ENCODE peak calls at places on chromosomes 13 and 19, in eight cellular contexts. One of them, this sample, is unnamed.

GRCh38 chr13:25659091-25659502 is 287.3 kb downstream of the ATP8A2 start:
- DNase-seq in central memory CD8-positive, alpha-beta T cell: no peak
- DNase-seq in AG04450: no peak
- DNase-seq in lung microvascular endothelial cell: no peak
- DNase-seq in DMS53: peak; percentile 11
- DNase-seq in mucosa of gallbladder: no peak
- DNase-seq in stimulated activated CD8-positive, alpha-beta memory T cell treated with anti-CD3 and anti-CD28 coated beads, Interleukin-7, amount 100 ng/mL, for 48 hours: no peak
- DNase-seq in progenitor cell of endocrine pancreas: no peak
- DNase-seq in this sample: no peak

GRCh38 chr19:531753-532571 is at the start of gene CDC34:
- DNase-seq in central memory CD8-positive, alpha-beta T cell: no peak
- DNase-seq in AG04450: no peak
- DNase-seq in lung microvascular endothelial cell: no peak
- DNase-seq in DMS53: peak; percentile 70
- DNase-seq in mucosa of gallbladder: no peak
- DNase-seq in stimulated activated CD8-positive, alpha-beta memory T cell treated with anti-CD3 and anti-CD28 coated beads, Interleukin-7, amount 100 ng/mL, for 48 hours: no peak
- DNase-seq in progenitor cell of endocrine pancreas: no peak
- DNase-seq in this sample: no peak

GRCh38 chr19:11073568-11073967 is 15.7 kb upstream of the LDLR start:
- DNase-seq in central memory CD8-positive, alpha-beta T cell: no peak
- DNase-seq in AG04450: no peak
- DNase-seq in lung microvascular endothelial cell: no peak
- DNase-seq in DMS53: no peak
- DNase-seq in mucosa of gallbladder: no peak
- DNase-seq in stimulated activated CD8-positive, alpha-beta memory T cell treated with anti-CD3 and anti-CD28 coated beads, Interleukin-7, amount 100 ng/mL, for 48 hours: no peak
- DNase-seq in progenitor cell of endocrine pancreas: no peak
- DNase-seq in this sample: no peak

GRCh38 chr19:47713046-47714021 is at the start of gene EHD2:
- DNase-seq in central memory CD8-positive, alpha-beta T cell: no peak
- DNase-seq in AG04450: peak; percentile 48
- DNase-seq in lung microvascular endothelial cell: peak; percentile 88
- DNase-seq in DMS53: peak; percentile 28
- DNase-seq in mucosa of gallbladder: peak; percentile 55
- DNase-seq in stimulated activated CD8-positive, alpha-beta memory T cell treated with anti-CD3 and anti-CD28 coated beads, Interleukin-7, amount 100 ng/mL, for 48 hours: peak; percentile 10
- DNase-seq in progenitor cell of endocrine pancreas: no peak
- DNase-seq in this sample: no peak

GRCh38 chr19:1042689-1043511 is 3.0 kb downstream of the ABCA7 start:
- DNase-seq in central memory CD8-positive, alpha-beta T cell: no peak
- DNase-seq in AG04450: no peak
- DNase-seq in lung microvascular endothelial cell: no peak
- DNase-seq in DMS53: peak; percentile 34
- DNase-seq in mucosa of gallbladder: no peak
- DNase-seq in stimulated activated CD8-positive, alpha-beta memory T cell treated with anti-CD3 and anti-CD28 coated beads, Interleukin-7, amount 100 ng/mL, for 48 hours: no peak
- DNase-seq in progenitor cell of endocrine pancreas: no peak
- DNase-seq in this sample: no peak

GRCh38 chr13:111325941-111326620 is 5.6 kb downstream of the TEX29 start:
- DNase-seq in central memory CD8-positive, alpha-beta T cell: no peak
- DNase-seq in AG04450: no peak
- DNase-seq in lung microvascular endothelial cell: no peak
- DNase-seq in DMS53: no peak
- DNase-seq in mucosa of gallbladder: no peak
- DNase-seq in stimulated activated CD8-positive, alpha-beta memory T cell treated with anti-CD3 and anti-CD28 coated beads, Interleukin-7, amount 100 ng/mL, for 48 hours: no peak
- DNase-seq in progenitor cell of endocrine pancreas: no peak
- DNase-seq in this sample: no peak

GRCh38 chr19:46913852-46914430 is 53.1 kb downstream of the ARHGAP35 start:
- DNase-seq in central memory CD8-positive, alpha-beta T cell: no peak
- DNase-seq in AG04450: no peak
- DNase-seq in lung microvascular endothelial cell: no peak
- DNase-seq in DMS53: peak; percentile 40
- DNase-seq in mucosa of gallbladder: no peak
- DNase-seq in stimulated activated CD8-positive, alpha-beta memory T cell treated with anti-CD3 and anti-CD28 coated beads, Interleukin-7, amount 100 ng/mL, for 48 hours: no peak
- DNase-seq in progenitor cell of endocrine pancreas: no peak
- DNase-seq in this sample: no peak

GRCh38 chr19:58107778-58108545 is 9.9 kb upstream of the ZSCAN18 start:
- DNase-seq in central memory CD8-positive, alpha-beta T cell: no peak
- DNase-seq in AG04450: no peak
- DNase-seq in lung microvascular endothelial cell: no peak
- DNase-seq in DMS53: peak; percentile 20
- DNase-seq in mucosa of gallbladder: no peak
- DNase-seq in stimulated activated CD8-positive, alpha-beta memory T cell treated with anti-CD3 and anti-CD28 coated beads, Interleukin-7, amount 100 ng/mL, for 48 hours: no peak
- DNase-seq in progenitor cell of endocrine pancreas: no peak
- DNase-seq in this sample: no peak

GRCh38 chr19:18666784-18667183 is 16.7 kb upstream of the CRTC1 start:
- DNase-seq in central memory CD8-positive, alpha-beta T cell: no peak
- DNase-seq in AG04450: no peak
- DNase-seq in lung microvascular endothelial cell: no peak
- DNase-seq in DMS53: no peak
- DNase-seq in mucosa of gallbladder: no peak
- DNase-seq in stimulated activated CD8-positive, alpha-beta memory T cell treated with anti-CD3 and anti-CD28 coated beads, Interleukin-7, amount 100 ng/mL, for 48 hours: no peak
- DNase-seq in progenitor cell of endocrine pancreas: no peak
- DNase-seq in this sample: no peak

GRCh38 chr13:57813641-57814040 is 182.1 kb downstream of the PCDH17 start:
- DNase-seq in central memory CD8-positive, alpha-beta T cell: no peak
- DNase-seq in AG04450: no peak
- DNase-seq in lung microvascular endothelial cell: no peak
- DNase-seq in DMS53: no peak
- DNase-seq in mucosa of gallbladder: no peak
- DNase-seq in stimulated activated CD8-positive, alpha-beta memory T cell treated with anti-CD3 and anti-CD28 coated beads, Interleukin-7, amount 100 ng/mL, for 48 hours: no peak
- DNase-seq in progenitor cell of endocrine pancreas: no peak
- DNase-seq in this sample: no peak

GRCh38 chr19:11421607-11422098 is 2.5 kb upstream of the RGL3 start:
- DNase-seq in central memory CD8-positive, alpha-beta T cell: peak; percentile 20
- DNase-seq in AG04450: no peak
- DNase-seq in lung microvascular endothelial cell: peak; percentile 14
- DNase-seq in DMS53: peak; percentile 77
- DNase-seq in mucosa of gallbladder: peak; percentile 39
- DNase-seq in stimulated activated CD8-positive, alpha-beta memory T cell treated with anti-CD3 and anti-CD28 coated beads, Interleukin-7, amount 100 ng/mL, for 48 hours: peak; percentile 27
- DNase-seq in progenitor cell of endocrine pancreas: no peak
- DNase-seq in this sample: no peak

GRCh38 chr19:4660181-4660791 is 9.9 kb downstream of the MYDGF start:
- DNase-seq in central memory CD8-positive, alpha-beta T cell: no peak
- DNase-seq in AG04450: no peak
- DNase-seq in lung microvascular endothelial cell: peak; percentile 70
- DNase-seq in DMS53: peak; percentile 62
- DNase-seq in mucosa of gallbladder: no peak
- DNase-seq in stimulated activated CD8-positive, alpha-beta memory T cell treated with anti-CD3 and anti-CD28 coated beads, Interleukin-7, amount 100 ng/mL, for 48 hours: no peak
- DNase-seq in progenitor cell of endocrine pancreas: no peak
- DNase-seq in this sample: no peak

GRCh38 chr13:74975122-74975521 is 506.8 kb downstream of the TBC1D4 start:
- DNase-seq in central memory CD8-positive, alpha-beta T cell: no peak
- DNase-seq in AG04450: no peak
- DNase-seq in lung microvascular endothelial cell: no peak
- DNase-seq in DMS53: no peak
- DNase-seq in mucosa of gallbladder: no peak
- DNase-seq in stimulated activated CD8-positive, alpha-beta memory T cell treated with anti-CD3 and anti-CD28 coated beads, Interleukin-7, amount 100 ng/mL, for 48 hours: no peak
- DNase-seq in progenitor cell of endocrine pancreas: no peak
- DNase-seq in this sample: no peak

GRCh38 chr13:113220877-113221276 is 11.5 kb downstream of the CUL4A start:
- DNase-seq in central memory CD8-positive, alpha-beta T cell: no peak
- DNase-seq in AG04450: no peak
- DNase-seq in lung microvascular endothelial cell: peak; percentile 53
- DNase-seq in DMS53: no peak
- DNase-seq in mucosa of gallbladder: no peak
- DNase-seq in stimulated activated CD8-positive, alpha-beta memory T cell treated with anti-CD3 and anti-CD28 coated beads, Interleukin-7, amount 100 ng/mL, for 48 hours: no peak
- DNase-seq in progenitor cell of endocrine pancreas: no peak
- DNase-seq in this sample: no peak

GRCh38 chr13:113528798-113529180 is 38.3 kb upstream of the DCUN1D2 start:
- DNase-seq in central memory CD8-positive, alpha-beta T cell: no peak
- DNase-seq in AG04450: no peak
- DNase-seq in lung microvascular endothelial cell: no peak
- DNase-seq in DMS53: no peak
- DNase-seq in mucosa of gallbladder: no peak
- DNase-seq in stimulated activated CD8-positive, alpha-beta memory T cell treated with anti-CD3 and anti-CD28 coated beads, Interleukin-7, amount 100 ng/mL, for 48 hours: no peak
- DNase-seq in progenitor cell of endocrine pancreas: no peak
- DNase-seq in this sample: no peak

GRCh38 chr13:34863360-34864135 is 78.5 kb upstream of the NBEA start:
- DNase-seq in central memory CD8-positive, alpha-beta T cell: no peak
- DNase-seq in AG04450: peak; percentile 10
- DNase-seq in lung microvascular endothelial cell: no peak
- DNase-seq in DMS53: peak; percentile 84
- DNase-seq in mucosa of gallbladder: no peak
- DNase-seq in stimulated activated CD8-positive, alpha-beta memory T cell treated with anti-CD3 and anti-CD28 coated beads, Interleukin-7, amount 100 ng/mL, for 48 hours: no peak
- DNase-seq in progenitor cell of endocrine pancreas: no peak
- DNase-seq in this sample: no peak

GRCh38 chr13:31088826-31089420 is 72.8 kb downstream of the HSPH1 start:
- DNase-seq in central memory CD8-positive, alpha-beta T cell: no peak
- DNase-seq in AG04450: no peak
- DNase-seq in lung microvascular endothelial cell: no peak
- DNase-seq in DMS53: no peak
- DNase-seq in mucosa of gallbladder: no peak
- DNase-seq in stimulated activated CD8-positive, alpha-beta memory T cell treated with anti-CD3 and anti-CD28 coated beads, Interleukin-7, amount 100 ng/mL, for 48 hours: no peak
- DNase-seq in progenitor cell of endocrine pancreas: no peak
- DNase-seq in this sample: no peak

GRCh38 chr13:100630564-100630963 is 42.0 kb upstream of the GGACT start:
- DNase-seq in central memory CD8-positive, alpha-beta T cell: no peak
- DNase-seq in AG04450: no peak
- DNase-seq in lung microvascular endothelial cell: no peak
- DNase-seq in DMS53: no peak
- DNase-seq in mucosa of gallbladder: no peak
- DNase-seq in stimulated activated CD8-positive, alpha-beta memory T cell treated with anti-CD3 and anti-CD28 coated beads, Interleukin-7, amount 100 ng/mL, for 48 hours: no peak
- DNase-seq in progenitor cell of endocrine pancreas: no peak
- DNase-seq in this sample: no peak

GRCh38 chr13:79128158-79128557 is 277.9 kb downstream of the RBM26 start:
- DNase-seq in central memory CD8-positive, alpha-beta T cell: no peak
- DNase-seq in AG04450: no peak
- DNase-seq in lung microvascular endothelial cell: no peak
- DNase-seq in DMS53: no peak
- DNase-seq in mucosa of gallbladder: no peak
- DNase-seq in stimulated activated CD8-positive, alpha-beta memory T cell treated with anti-CD3 and anti-CD28 coated beads, Interleukin-7, amount 100 ng/mL, for 48 hours: no peak
- DNase-seq in progenitor cell of endocrine pancreas: no peak
- DNase-seq in this sample: no peak

GRCh38 chr13:32175307-32175706 is 139.9 kb downstream of the ZAR1L start:
- DNase-seq in central memory CD8-positive, alpha-beta T cell: no peak
- DNase-seq in AG04450: no peak
- DNase-seq in lung microvascular endothelial cell: no peak
- DNase-seq in DMS53: no peak
- DNase-seq in mucosa of gallbladder: no peak
- DNase-seq in stimulated activated CD8-positive, alpha-beta memory T cell treated with anti-CD3 and anti-CD28 coated beads, Interleukin-7, amount 100 ng/mL, for 48 hours: no peak
- DNase-seq in progenitor cell of endocrine pancreas: no peak
- DNase-seq in this sample: no peak

GRCh38 chr13:44575741-44576395 is at the start of gene TSC22D1:
- DNase-seq in central memory CD8-positive, alpha-beta T cell: peak; percentile 45
- DNase-seq in AG04450: no peak
- DNase-seq in lung microvascular endothelial cell: peak; percentile 31
- DNase-seq in DMS53: peak; percentile 64
- DNase-seq in mucosa of gallbladder: peak; percentile 36
- DNase-seq in stimulated activated CD8-positive, alpha-beta memory T cell treated with anti-CD3 and anti-CD28 coated beads, Interleukin-7, amount 100 ng/mL, for 48 hours: peak; percentile 52
- DNase-seq in progenitor cell of endocrine pancreas: peak; percentile 23
- DNase-seq in this sample: peak; percentile 33

GRCh38 chr13:70893832-70894231 is 785.6 kb upstream of the KLHL1 start:
- DNase-seq in central memory CD8-positive, alpha-beta T cell: no peak
- DNase-seq in AG04450: no peak
- DNase-seq in lung microvascular endothelial cell: no peak
- DNase-seq in DMS53: no peak
- DNase-seq in mucosa of gallbladder: no peak
- DNase-seq in stimulated activated CD8-positive, alpha-beta memory T cell treated with anti-CD3 and anti-CD28 coated beads, Interleukin-7, amount 100 ng/mL, for 48 hours: no peak
- DNase-seq in progenitor cell of endocrine pancreas: no peak
- DNase-seq in this sample: no peak

GRCh38 chr13:80436571-80437169 is 95.7 kb upstream of the SPRY2 start:
- DNase-seq in central memory CD8-positive, alpha-beta T cell: no peak
- DNase-seq in AG04450: no peak
- DNase-seq in lung microvascular endothelial cell: no peak
- DNase-seq in DMS53: no peak
- DNase-seq in mucosa of gallbladder: no peak
- DNase-seq in stimulated activated CD8-positive, alpha-beta memory T cell treated with anti-CD3 and anti-CD28 coated beads, Interleukin-7, amount 100 ng/mL, for 48 hours: no peak
- DNase-seq in progenitor cell of endocrine pancreas: no peak
- DNase-seq in this sample: no peak

GRCh38 chr19:39410620-39411005 is 1.9 kb upstream of the PLEKHG2 start:
- DNase-seq in central memory CD8-positive, alpha-beta T cell: no peak
- DNase-seq in AG04450: no peak
- DNase-seq in lung microvascular endothelial cell: no peak
- DNase-seq in DMS53: peak; percentile 60
- DNase-seq in mucosa of gallbladder: no peak
- DNase-seq in stimulated activated CD8-positive, alpha-beta memory T cell treated with anti-CD3 and anti-CD28 coated beads, Interleukin-7, amount 100 ng/mL, for 48 hours: no peak
- DNase-seq in progenitor cell of endocrine pancreas: no peak
- DNase-seq in this sample: peak; percentile 60

GRCh38 chr19:17021793-17022590 is 4.6 kb downstream of the CPAMD8 start:
- DNase-seq in central memory CD8-positive, alpha-beta T cell: no peak
- DNase-seq in AG04450: no peak
- DNase-seq in lung microvascular endothelial cell: peak; percentile 70
- DNase-seq in DMS53: no peak
- DNase-seq in mucosa of gallbladder: no peak
- DNase-seq in stimulated activated CD8-positive, alpha-beta memory T cell treated with anti-CD3 and anti-CD28 coated beads, Interleukin-7, amount 100 ng/mL, for 48 hours: no peak
- DNase-seq in progenitor cell of endocrine pancreas: no peak
- DNase-seq in this sample: no peak

GRCh38 chr19:5452594-5453565 is 2.3 kb upstream of the ZNRF4 start:
- DNase-seq in central memory CD8-positive, alpha-beta T cell: no peak
- DNase-seq in AG04450: no peak
- DNase-seq in lung microvascular endothelial cell: peak; percentile 13
- DNase-seq in DMS53: peak; percentile 17
- DNase-seq in mucosa of gallbladder: no peak
- DNase-seq in stimulated activated CD8-positive, alpha-beta memory T cell treated with anti-CD3 and anti-CD28 coated beads, Interleukin-7, amount 100 ng/mL, for 48 hours: no peak
- DNase-seq in progenitor cell of endocrine pancreas: no peak
- DNase-seq in this sample: no peak

GRCh38 chr19:17605761-17606745 is 50.6 kb downstream of the COLGALT1 start:
- DNase-seq in central memory CD8-positive, alpha-beta T cell: peak; percentile 63
- DNase-seq in AG04450: no peak
- DNase-seq in lung microvascular endothelial cell: peak; percentile 75
- DNase-seq in DMS53: peak; percentile 96
- DNase-seq in mucosa of gallbladder: peak; percentile 56
- DNase-seq in stimulated activated CD8-positive, alpha-beta memory T cell treated with anti-CD3 and anti-CD28 coated beads, Interleukin-7, amount 100 ng/mL, for 48 hours: peak; percentile 78
- DNase-seq in progenitor cell of endocrine pancreas: peak; percentile 59
- DNase-seq in this sample: peak; percentile 98

GRCh38 chr13:66994097-66994496 is 236.0 kb downstream of the PCDH9 start:
- DNase-seq in central memory CD8-positive, alpha-beta T cell: no peak
- DNase-seq in AG04450: no peak
- DNase-seq in lung microvascular endothelial cell: peak; percentile 71
- DNase-seq in DMS53: peak; percentile 76
- DNase-seq in mucosa of gallbladder: peak; percentile 54
- DNase-seq in stimulated activated CD8-positive, alpha-beta memory T cell treated with anti-CD3 and anti-CD28 coated beads, Interleukin-7, amount 100 ng/mL, for 48 hours: no peak
- DNase-seq in progenitor cell of endocrine pancreas: peak; percentile 49
- DNase-seq in this sample: peak; percentile 14

GRCh38 chr13:68987585-68987984 is 1120.0 kb upstream of the ATXN8OS start:
- DNase-seq in central memory CD8-positive, alpha-beta T cell: no peak
- DNase-seq in AG04450: no peak
- DNase-seq in lung microvascular endothelial cell: no peak
- DNase-seq in DMS53: no peak
- DNase-seq in mucosa of gallbladder: no peak
- DNase-seq in stimulated activated CD8-positive, alpha-beta memory T cell treated with anti-CD3 and anti-CD28 coated beads, Interleukin-7, amount 100 ng/mL, for 48 hours: no peak
- DNase-seq in progenitor cell of endocrine pancreas: no peak
- DNase-seq in this sample: no peak

GRCh38 chr19:46147791-46148288 is at the start of gene IGFL2:
- DNase-seq in central memory CD8-positive, alpha-beta T cell: no peak
- DNase-seq in AG04450: no peak
- DNase-seq in lung microvascular endothelial cell: no peak
- DNase-seq in DMS53: no peak
- DNase-seq in mucosa of gallbladder: no peak
- DNase-seq in stimulated activated CD8-positive, alpha-beta memory T cell treated with anti-CD3 and anti-CD28 coated beads, Interleukin-7, amount 100 ng/mL, for 48 hours: peak; percentile 4
- DNase-seq in progenitor cell of endocrine pancreas: no peak
- DNase-seq in this sample: no peak

GRCh38 chr13:107034236-107034635 is 466.3 kb upstream of the ARGLU1 start:
- DNase-seq in central memory CD8-positive, alpha-beta T cell: no peak
- DNase-seq in AG04450: peak; percentile 32
- DNase-seq in lung microvascular endothelial cell: no peak
- DNase-seq in DMS53: no peak
- DNase-seq in mucosa of gallbladder: no peak
- DNase-seq in stimulated activated CD8-positive, alpha-beta memory T cell treated with anti-CD3 and anti-CD28 coated beads, Interleukin-7, amount 100 ng/mL, for 48 hours: no peak
- DNase-seq in progenitor cell of endocrine pancreas: no peak
- DNase-seq in this sample: no peak

GRCh38 chr13:54787754-54788153 is 1759.1 kb downstream of the OLFM4 start:
- DNase-seq in central memory CD8-positive, alpha-beta T cell: no peak
- DNase-seq in AG04450: no peak
- DNase-seq in lung microvascular endothelial cell: no peak
- DNase-seq in DMS53: no peak
- DNase-seq in mucosa of gallbladder: no peak
- DNase-seq in stimulated activated CD8-positive, alpha-beta memory T cell treated with anti-CD3 and anti-CD28 coated beads, Interleukin-7, amount 100 ng/mL, for 48 hours: no peak
- DNase-seq in progenitor cell of endocrine pancreas: no peak
- DNase-seq in this sample: no peak

GRCh38 chr19:49921871-49922755 is 6.9 kb upstream of the ATF5 start:
- DNase-seq in central memory CD8-positive, alpha-beta T cell: no peak
- DNase-seq in AG04450: peak; percentile 29
- DNase-seq in lung microvascular endothelial cell: no peak
- DNase-seq in DMS53: no peak
- DNase-seq in mucosa of gallbladder: no peak
- DNase-seq in stimulated activated CD8-positive, alpha-beta memory T cell treated with anti-CD3 and anti-CD28 coated beads, Interleukin-7, amount 100 ng/mL, for 48 hours: peak; percentile 46
- DNase-seq in progenitor cell of endocrine pancreas: no peak
- DNase-seq in this sample: no peak

GRCh38 chr13:110767476-110767875 is 54.0 kb downstream of the ING1 start:
- DNase-seq in central memory CD8-positive, alpha-beta T cell: no peak
- DNase-seq in AG04450: no peak
- DNase-seq in lung microvascular endothelial cell: no peak
- DNase-seq in DMS53: no peak
- DNase-seq in mucosa of gallbladder: no peak
- DNase-seq in stimulated activated CD8-positive, alpha-beta memory T cell treated with anti-CD3 and anti-CD28 coated beads, Interleukin-7, amount 100 ng/mL, for 48 hours: no peak
- DNase-seq in progenitor cell of endocrine pancreas: no peak
- DNase-seq in this sample: no peak

This sample was measured in 8988T.